ENCODE peak calls at places on chromosomes 1 and 21, in eight cellular contexts. K is fibroblast of lung, D is HCT116, O is OCI-LY7, H is SK-N-SH, U is PC-3, P is endothelial cell of umbilical vein, L is K562. N is an unnamed sample. For H4K20me1, the result is how much of the 10 kb centered on the place peaks cover.

GRCh38 chr1:201769966-201770365 is 59.0 kb upstream of the IPO9 start:
- DNase-seq in K (peak), D (no peak), O (no peak), H (no peak), U (no peak), P (peak), L (no peak), N (peak)

GRCh38 chr1:147073062-147073432 is 99.2 kb downstream of the PRKAB2 start:
- DNase-seq in K (no peak), D (no peak), O (no peak), H (peak), U (no peak), P (no peak), L (no peak), N (no peak)

GRCh38 chr1:113783254-113784103 is 24.2 kb upstream of the PHTF1 start:
- DNase-seq in K (peak), D (no peak), O (peak), H (no peak), U (no peak), P (peak), L (no peak), N (peak)

GRCh38 chr21:27419153-27419552 is 452.3 kb upstream of the ADAMTS5 start:
- DNase-seq in K (no peak), D (no peak), O (no peak), H (no peak), U (no peak), P (peak), L (no peak), N (no peak)

GRCh38 chr1:171424494-171424893 is 60.8 kb upstream of the PRRC2C start:
- DNase-seq in K (no peak), D (no peak), O (no peak), H (no peak), U (peak), P (no peak), L (no peak), N (peak)

GRCh38 chr1:192852001-192852400 is 43.2 kb downstream of the RGS2 start:
- DNase-seq in K (no peak), D (no peak), O (no peak), H (no peak), U (no peak), P (no peak), L (no peak), N (no peak)

GRCh38 chr1:56666112-56666608 is 21.0 kb downstream of the PRKAA2 start:
- DNase-seq in K (no peak), D (no peak), O (no peak), H (no peak), U (no peak), P (no peak), L (no peak), N (no peak)

GRCh38 chr21:35840197-35840799 is 220.0 kb downstream of the SETD4 start:
- DNase-seq in K (peak), D (peak), O (peak), H (peak), U (peak), P (peak), L (peak), N (peak)

GRCh38 chr1:27366411-27367159 is at the start of gene MAP3K6:
- DNase-seq in K (peak), D (peak), O (no peak), H (peak), U (peak), P (peak), L (peak), N (peak)

GRCh38 chr1:183023601-183024351 is 556 bp downstream of the LAMC1 start:
- DNase-seq in K (peak), D (peak), O (peak), H (peak), U (peak), P (peak), L (peak), N (peak)

GRCh38 chr1:108777839-108778238 is 31.4 kb downstream of the STXBP3 start:
- DNase-seq in K (no peak), D (no peak), O (no peak), H (no peak), U (no peak), P (no peak), L (no peak), N (peak)

GRCh38 chr1:23979387-23980005 is 631 bp downstream of the SRSF10 start:
- DNase-seq in K (no peak), D (no peak), O (no peak), H (no peak), U (no peak), P (peak), L (no peak), N (no peak)

GRCh38 chr1:23977187-23977853 is 2.8 kb downstream of the SRSF10 start:
- DNase-seq in K (no peak), D (no peak), O (peak), H (no peak), U (no peak), P (no peak), L (no peak), N (no peak)

GRCh38 chr1:23978825-23979224 is 1.3 kb downstream of the SRSF10 start:
- DNase-seq in K (no peak), D (no peak), O (no peak), H (no peak), U (no peak), P (peak), L (no peak), N (no peak)

GRCh38 chr1:23980006-23980724 is at the start of gene SRSF10:
- DNase-seq in K (peak), D (peak), O (peak), H (peak), U (peak), P (peak), L (peak), N (peak)

GRCh38 chr1:23977854-23978191 is 2.3 kb downstream of the SRSF10 start:
- DNase-seq in K (peak), D (no peak), O (no peak), H (no peak), U (peak), P (no peak), L (no peak), N (no peak)
- H4K20me1 ChIP-seq in K (under half), D (under half), O (half or more), H (half or more), U (half or more), P (under half), L (under half), N (under half)

DNA sequence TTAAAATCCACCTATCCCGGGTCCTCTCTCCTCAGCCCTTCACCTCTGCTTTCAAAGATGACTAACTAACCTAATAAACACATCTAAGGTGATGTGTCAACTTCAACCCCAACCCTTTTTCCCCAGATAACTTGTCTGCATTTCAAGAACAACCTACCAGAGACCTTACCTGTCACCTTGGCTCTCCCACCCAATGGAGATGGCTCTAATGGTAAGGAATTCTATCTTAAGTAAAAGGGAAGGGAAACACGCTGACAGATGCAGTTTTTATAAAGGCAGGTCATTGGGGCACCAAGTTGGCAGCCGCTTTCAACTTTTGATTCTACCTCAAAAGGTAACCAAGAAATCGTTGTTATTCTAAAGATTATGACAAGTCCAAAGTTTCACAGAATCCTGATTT is 37.6 kb downstream of the MRPL39 start:
- DNase-seq in K (no peak), D (no peak), O (no peak), H (no peak), U (no peak), P (no peak), L (no peak), N (no peak)
- H4K20me1 ChIP-seq in K (under half), D (under half), O (under half), H (under half), U (under half), P (under half), L (under half), N (under half)

GRCh38 chr21:42964561-42965560 is 9.5 kb upstream of the PKNOX1 start:
- DNase-seq in K (no peak), D (no peak), O (no peak), H (no peak), U (no peak), P (no peak), L (no peak), N (no peak)
- H4K20me1 ChIP-seq in K (under half), D (under half), O (under half), H (under half), U (under half), P (under half), L (under half), N (under half)

DNA sequence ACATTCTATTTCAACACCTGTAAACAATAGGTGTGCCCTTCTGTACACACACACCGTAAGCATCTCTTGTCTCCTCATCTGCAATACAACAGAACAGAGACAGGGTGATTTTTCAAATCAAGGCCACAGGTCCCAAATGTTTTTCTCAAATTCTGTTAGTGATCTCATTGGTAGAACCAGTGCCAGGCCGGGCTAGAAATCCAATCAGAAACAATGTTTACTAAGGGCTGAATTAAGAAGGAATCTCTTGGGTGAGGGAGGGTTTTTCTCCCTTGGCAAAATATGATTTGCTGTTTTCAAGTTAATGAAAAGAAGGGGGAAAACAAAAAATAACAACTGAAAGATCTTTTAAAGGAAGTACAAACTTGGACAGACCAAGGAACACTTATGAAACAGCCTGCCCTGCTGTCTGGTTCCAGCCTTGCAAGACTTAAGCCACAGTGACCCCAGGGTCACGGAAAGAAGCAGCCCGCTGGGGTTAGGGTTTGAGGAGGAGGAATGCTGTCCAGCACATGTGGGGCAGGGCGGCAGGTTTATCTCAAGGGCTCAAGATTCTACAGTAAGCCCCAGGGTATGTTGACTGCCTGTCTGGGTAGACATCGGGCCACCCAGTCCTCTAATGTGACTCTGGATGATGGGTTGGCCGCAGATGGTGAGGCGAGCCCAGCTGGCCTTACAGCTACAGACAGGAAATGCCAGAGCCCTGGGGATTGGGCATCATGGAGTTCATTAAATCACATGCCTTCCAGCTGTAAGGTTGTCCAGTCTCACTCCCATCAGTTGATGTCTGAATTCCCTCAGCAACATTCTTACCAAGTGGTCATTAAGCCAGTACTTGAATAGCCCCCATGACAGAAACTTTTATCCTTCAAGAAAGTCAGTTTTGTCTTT is 73.3 kb upstream of the SLC44A3 start:
- DNase-seq in K (no peak), D (no peak), O (no peak), H (no peak), U (no peak), P (no peak), L (no peak), N (no peak)
- H4K20me1 ChIP-seq in K (under half), D (under half), O (under half), H (under half), U (under half), P (under half), L (under half), N (under half)

DNA sequence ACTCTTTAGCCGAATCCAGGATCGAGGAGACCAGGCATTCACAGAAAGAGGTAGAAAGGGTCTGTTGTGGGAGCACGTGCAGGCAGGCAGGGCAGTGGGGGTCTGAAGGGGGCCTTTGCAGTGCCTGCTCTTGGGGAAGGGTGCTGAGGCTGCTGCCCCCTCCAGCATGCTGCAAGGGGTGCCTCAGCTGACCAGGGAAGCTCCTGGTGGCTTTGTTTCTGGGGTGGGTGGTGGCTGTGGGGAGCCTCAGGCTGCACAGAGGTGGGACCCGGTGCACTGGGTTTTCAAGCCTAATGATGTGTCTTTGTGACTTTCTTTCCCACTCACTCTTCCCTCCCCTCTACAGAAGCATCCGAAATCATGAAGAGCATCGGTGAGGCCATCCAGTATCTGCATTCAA is 41.5 kb upstream of the IL19 start:
- DNase-seq in K (no peak), D (no peak), O (no peak), H (no peak), U (no peak), P (no peak), L (no peak), N (no peak)
- H4K20me1 ChIP-seq in K (under half), D (under half), O (under half), H (half or more), U (under half), P (under half), L (under half), N (under half)

DNA sequence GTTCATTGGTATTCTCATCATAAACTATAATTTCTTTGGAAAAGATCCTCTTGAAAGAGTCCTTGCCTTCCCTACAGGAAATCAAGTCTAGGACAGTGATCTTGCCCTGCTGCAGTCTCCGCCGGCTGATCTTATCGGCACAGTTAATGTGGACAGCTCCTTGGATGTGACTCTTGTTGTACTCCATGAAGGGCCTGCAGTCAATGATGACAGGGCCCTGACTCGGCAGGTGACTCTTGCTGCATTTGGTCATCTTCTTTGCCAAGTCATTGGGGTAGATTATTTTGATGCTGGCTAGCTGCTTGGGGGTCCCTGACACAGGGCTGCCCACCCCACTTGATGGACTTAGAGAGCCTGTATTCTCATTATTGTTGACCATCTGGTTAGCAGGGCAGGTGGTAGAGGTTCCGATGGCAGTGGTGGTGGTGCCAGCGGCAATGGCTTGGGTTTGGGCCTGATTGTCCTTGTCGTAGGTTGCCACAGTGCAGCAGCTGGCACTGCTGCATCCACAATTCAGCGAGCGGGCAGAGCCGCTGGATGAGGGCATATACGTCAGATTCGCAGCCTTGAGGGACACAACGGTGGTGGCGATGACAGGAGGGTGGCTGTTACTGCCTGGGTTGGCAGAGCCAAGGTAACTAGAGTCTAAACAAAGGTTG is 2.7 kb downstream of the DUSP10 start:
- DNase-seq in K (no peak), D (no peak), O (no peak), H (no peak), U (no peak), P (no peak), L (no peak), N (peak)
- H4K20me1 ChIP-seq in K (under half), D (under half), O (under half), H (under half), U (under half), P (under half), L (under half), N (under half)

DNA sequence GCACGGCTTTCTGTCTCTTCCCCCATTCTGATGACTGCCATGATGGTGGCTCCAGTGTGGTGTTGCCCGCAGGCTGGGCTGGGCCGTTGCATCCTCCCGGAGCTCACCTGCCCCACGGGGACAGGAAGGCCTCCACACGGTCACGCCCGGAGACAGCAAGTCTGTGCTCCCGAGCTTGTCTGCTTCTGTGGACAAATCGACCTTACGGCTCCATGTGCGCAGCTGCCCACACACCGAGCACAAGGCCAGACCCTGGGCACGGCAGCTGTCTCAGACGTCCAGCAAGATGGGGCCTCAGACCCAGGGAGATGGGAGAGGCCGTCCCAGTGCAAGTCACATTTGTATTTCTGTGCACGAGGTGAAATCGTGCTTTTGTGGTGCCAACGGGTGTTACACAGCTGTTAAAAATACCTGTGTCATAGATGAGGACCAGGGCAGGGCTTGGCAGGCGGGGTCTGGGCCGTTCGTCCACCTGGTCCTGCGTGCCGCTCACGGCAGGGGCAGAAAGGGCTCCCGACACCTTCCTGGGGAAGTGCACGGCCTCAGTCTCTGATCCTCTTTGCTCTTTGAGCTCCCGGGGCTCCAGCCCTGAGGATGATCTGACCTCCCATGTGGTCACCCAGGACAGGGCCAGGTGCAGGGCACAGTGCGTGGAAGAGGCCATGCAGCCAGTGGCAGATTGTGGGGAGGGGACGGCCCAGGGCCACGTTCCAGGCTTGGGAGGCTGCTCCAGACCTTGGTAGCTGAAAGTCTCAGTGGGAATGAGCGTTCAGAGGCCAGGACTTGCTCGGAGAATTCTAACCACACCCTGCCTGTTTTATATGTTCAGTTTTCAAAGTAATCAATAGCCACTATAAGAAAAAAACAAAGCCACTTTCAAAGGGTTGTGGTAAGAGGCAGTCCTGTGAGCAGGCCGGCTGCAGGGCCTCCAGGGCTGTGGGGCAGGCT is 13.4 kb downstream of the COL6A1 start:
- DNase-seq in K (no peak), D (no peak), O (no peak), H (no peak), U (no peak), P (no peak), L (no peak), N (no peak)
- H4K20me1 ChIP-seq in K (under half), D (under half), O (under half), H (under half), U (under half), P (under half), L (under half), N (under half)